ENCODE peak calls at places on chromosomes 11 and 22, in seven cellular contexts. One of them, this sample, is unnamed.

GRCh38 chr11:103681855-103682254 is 354.6 kb upstream of the DDI1 start:
- DNase-seq in stimulated activated CD4-positive, alpha-beta T cell treated with anti-CD3 and anti-CD28 coated beads, Interleukin-1b, Interleukin-23, amount 100 ng/mL, for 1 hour: no peak
- DNase-seq in PC-3: no peak
- DNase-seq in COR-L47: no peak
- DNase-seq in type B pancreatic cell: no peak
- DNase-seq in stimulated activated CD8-positive, alpha-beta memory T cell treated with anti-CD3 and anti-CD28 coated beads, Interleukin-4, amount 100 ng/mL, for 48 hours: no peak
- DNase-seq in nucleus accumbens: no peak
- DNase-seq in this sample: no peak

GRCh38 chr11:83459802-83460201 is 173.6 kb upstream of the CCDC90B start:
- DNase-seq in PC-3: no peak
- DNase-seq in nucleus accumbens: no peak
- DNase-seq in stimulated activated CD4-positive, alpha-beta T cell treated with anti-CD3 and anti-CD28 coated beads, Interleukin-1b, Interleukin-23, amount 100 ng/mL, for 1 hour: no peak
- DNase-seq in type B pancreatic cell: no peak
- DNase-seq in COR-L47: no peak
- DNase-seq in stimulated activated CD8-positive, alpha-beta memory T cell treated with anti-CD3 and anti-CD28 coated beads, Interleukin-4, amount 100 ng/mL, for 48 hours: no peak
- DNase-seq in this sample: no peak

GRCh38 chr11:64415996-64416728 is 57.2 kb downstream of the RPS6KA4 start:
- DNase-seq in PC-3: no peak
- DNase-seq in stimulated activated CD8-positive, alpha-beta memory T cell treated with anti-CD3 and anti-CD28 coated beads, Interleukin-4, amount 100 ng/mL, for 48 hours: no peak
- DNase-seq in type B pancreatic cell: no peak
- DNase-seq in nucleus accumbens: no peak
- DNase-seq in stimulated activated CD4-positive, alpha-beta T cell treated with anti-CD3 and anti-CD28 coated beads, Interleukin-1b, Interleukin-23, amount 100 ng/mL, for 1 hour: no peak
- DNase-seq in COR-L47: no peak
- DNase-seq in this sample: no peak

GRCh38 chr22:43236401-43237166 is 49.6 kb upstream of the TTLL12 start:
- DNase-seq in COR-L47: no peak
- DNase-seq in PC-3: no peak
- DNase-seq in nucleus accumbens: no peak
- DNase-seq in stimulated activated CD8-positive, alpha-beta memory T cell treated with anti-CD3 and anti-CD28 coated beads, Interleukin-4, amount 100 ng/mL, for 48 hours: no peak
- DNase-seq in stimulated activated CD4-positive, alpha-beta T cell treated with anti-CD3 and anti-CD28 coated beads, Interleukin-1b, Interleukin-23, amount 100 ng/mL, for 1 hour: no peak
- DNase-seq in type B pancreatic cell: no peak
- DNase-seq in this sample: no peak

GRCh38 chr22:43776081-43776670 is 35.9 kb downstream of the EFCAB6 start:
- DNase-seq in nucleus accumbens: no peak
- DNase-seq in PC-3: peak
- DNase-seq in type B pancreatic cell: no peak
- DNase-seq in stimulated activated CD4-positive, alpha-beta T cell treated with anti-CD3 and anti-CD28 coated beads, Interleukin-1b, Interleukin-23, amount 100 ng/mL, for 1 hour: no peak
- DNase-seq in stimulated activated CD8-positive, alpha-beta memory T cell treated with anti-CD3 and anti-CD28 coated beads, Interleukin-4, amount 100 ng/mL, for 48 hours: no peak
- DNase-seq in COR-L47: no peak
- DNase-seq in this sample: no peak

GRCh38 chr11:15906481-15907035 is 449.8 kb downstream of the SOX6 start:
- DNase-seq in stimulated activated CD4-positive, alpha-beta T cell treated with anti-CD3 and anti-CD28 coated beads, Interleukin-1b, Interleukin-23, amount 100 ng/mL, for 1 hour: no peak
- DNase-seq in COR-L47: no peak
- DNase-seq in type B pancreatic cell: no peak
- DNase-seq in stimulated activated CD8-positive, alpha-beta memory T cell treated with anti-CD3 and anti-CD28 coated beads, Interleukin-4, amount 100 ng/mL, for 48 hours: no peak
- DNase-seq in nucleus accumbens: no peak
- DNase-seq in PC-3: no peak
- DNase-seq in this sample: no peak

GRCh38 chr11:43557553-43558031 is 122.9 kb upstream of the HSD17B12 start:
- DNase-seq in nucleus accumbens: no peak
- DNase-seq in stimulated activated CD8-positive, alpha-beta memory T cell treated with anti-CD3 and anti-CD28 coated beads, Interleukin-4, amount 100 ng/mL, for 48 hours: no peak
- DNase-seq in PC-3: peak
- DNase-seq in type B pancreatic cell: no peak
- DNase-seq in stimulated activated CD4-positive, alpha-beta T cell treated with anti-CD3 and anti-CD28 coated beads, Interleukin-1b, Interleukin-23, amount 100 ng/mL, for 1 hour: no peak
- DNase-seq in COR-L47: no peak
- DNase-seq in this sample: peak

GRCh38 chr11:13260963-13261599 is 16.5 kb upstream of the BMAL1 start:
- DNase-seq in type B pancreatic cell: no peak
- DNase-seq in PC-3: peak
- DNase-seq in COR-L47: no peak
- DNase-seq in nucleus accumbens: no peak
- DNase-seq in stimulated activated CD8-positive, alpha-beta memory T cell treated with anti-CD3 and anti-CD28 coated beads, Interleukin-4, amount 100 ng/mL, for 48 hours: no peak
- DNase-seq in stimulated activated CD4-positive, alpha-beta T cell treated with anti-CD3 and anti-CD28 coated beads, Interleukin-1b, Interleukin-23, amount 100 ng/mL, for 1 hour: no peak
- DNase-seq in this sample: peak

GRCh38 chr11:134027671-134028070 is 41.2 kb upstream of the JAM3 start:
- DNase-seq in stimulated activated CD4-positive, alpha-beta T cell treated with anti-CD3 and anti-CD28 coated beads, Interleukin-1b, Interleukin-23, amount 100 ng/mL, for 1 hour: no peak
- DNase-seq in PC-3: no peak
- DNase-seq in stimulated activated CD8-positive, alpha-beta memory T cell treated with anti-CD3 and anti-CD28 coated beads, Interleukin-4, amount 100 ng/mL, for 48 hours: no peak
- DNase-seq in type B pancreatic cell: no peak
- DNase-seq in COR-L47: no peak
- DNase-seq in nucleus accumbens: no peak
- DNase-seq in this sample: no peak

GRCh38 chr22:49964493-49965290 is 4.1 kb downstream of the PIM3 start:
- DNase-seq in type B pancreatic cell: no peak
- DNase-seq in nucleus accumbens: no peak
- DNase-seq in PC-3: no peak
- DNase-seq in stimulated activated CD4-positive, alpha-beta T cell treated with anti-CD3 and anti-CD28 coated beads, Interleukin-1b, Interleukin-23, amount 100 ng/mL, for 1 hour: no peak
- DNase-seq in COR-L47: no peak
- DNase-seq in stimulated activated CD8-positive, alpha-beta memory T cell treated with anti-CD3 and anti-CD28 coated beads, Interleukin-4, amount 100 ng/mL, for 48 hours: peak
- DNase-seq in this sample: no peak

GRCh38 chr11:29300441-29300840 is 716.4 kb downstream of the KCNA4 start:
- DNase-seq in stimulated activated CD4-positive, alpha-beta T cell treated with anti-CD3 and anti-CD28 coated beads, Interleukin-1b, Interleukin-23, amount 100 ng/mL, for 1 hour: no peak
- DNase-seq in stimulated activated CD8-positive, alpha-beta memory T cell treated with anti-CD3 and anti-CD28 coated beads, Interleukin-4, amount 100 ng/mL, for 48 hours: no peak
- DNase-seq in type B pancreatic cell: no peak
- DNase-seq in COR-L47: no peak
- DNase-seq in PC-3: peak
- DNase-seq in nucleus accumbens: no peak
- DNase-seq in this sample: peak

GRCh38 chr11:106278391-106278790 is 200.9 kb downstream of the AASDHPPT start:
- DNase-seq in COR-L47: no peak
- DNase-seq in stimulated activated CD8-positive, alpha-beta memory T cell treated with anti-CD3 and anti-CD28 coated beads, Interleukin-4, amount 100 ng/mL, for 48 hours: no peak
- DNase-seq in stimulated activated CD4-positive, alpha-beta T cell treated with anti-CD3 and anti-CD28 coated beads, Interleukin-1b, Interleukin-23, amount 100 ng/mL, for 1 hour: no peak
- DNase-seq in PC-3: no peak
- DNase-seq in nucleus accumbens: no peak
- DNase-seq in type B pancreatic cell: no peak
- DNase-seq in this sample: peak

GRCh38 chr11:62443390-62444201 is 24.8 kb downstream of the SCGB1A1 start:
- DNase-seq in nucleus accumbens: no peak
- DNase-seq in PC-3: no peak
- DNase-seq in COR-L47: no peak
- DNase-seq in type B pancreatic cell: no peak
- DNase-seq in stimulated activated CD4-positive, alpha-beta T cell treated with anti-CD3 and anti-CD28 coated beads, Interleukin-1b, Interleukin-23, amount 100 ng/mL, for 1 hour: no peak
- DNase-seq in stimulated activated CD8-positive, alpha-beta memory T cell treated with anti-CD3 and anti-CD28 coated beads, Interleukin-4, amount 100 ng/mL, for 48 hours: no peak
- DNase-seq in this sample: peak

GRCh38 chr11:120712014-120712413 is 200.5 kb downstream of the GRIK4 start:
- DNase-seq in stimulated activated CD8-positive, alpha-beta memory T cell treated with anti-CD3 and anti-CD28 coated beads, Interleukin-4, amount 100 ng/mL, for 48 hours: no peak
- DNase-seq in type B pancreatic cell: peak
- DNase-seq in COR-L47: no peak
- DNase-seq in PC-3: no peak
- DNase-seq in nucleus accumbens: no peak
- DNase-seq in stimulated activated CD4-positive, alpha-beta T cell treated with anti-CD3 and anti-CD28 coated beads, Interleukin-1b, Interleukin-23, amount 100 ng/mL, for 1 hour: no peak
- DNase-seq in this sample: no peak

GRCh38 chr22:40679964-40680818 is 907 bp downstream of the MCHR1 start:
- DNase-seq in type B pancreatic cell: no peak
- DNase-seq in nucleus accumbens: no peak
- DNase-seq in PC-3: no peak
- DNase-seq in COR-L47: no peak
- DNase-seq in stimulated activated CD8-positive, alpha-beta memory T cell treated with anti-CD3 and anti-CD28 coated beads, Interleukin-4, amount 100 ng/mL, for 48 hours: no peak
- DNase-seq in stimulated activated CD4-positive, alpha-beta T cell treated with anti-CD3 and anti-CD28 coated beads, Interleukin-1b, Interleukin-23, amount 100 ng/mL, for 1 hour: no peak
- DNase-seq in this sample: peak

GRCh38 chr11:57248780-57249383 is 11.8 kb upstream of the APLNR start:
- DNase-seq in stimulated activated CD8-positive, alpha-beta memory T cell treated with anti-CD3 and anti-CD28 coated beads, Interleukin-4, amount 100 ng/mL, for 48 hours: peak
- DNase-seq in PC-3: peak
- DNase-seq in type B pancreatic cell: peak
- DNase-seq in COR-L47: peak
- DNase-seq in stimulated activated CD4-positive, alpha-beta T cell treated with anti-CD3 and anti-CD28 coated beads, Interleukin-1b, Interleukin-23, amount 100 ng/mL, for 1 hour: no peak
- DNase-seq in nucleus accumbens: no peak
- DNase-seq in this sample: peak

GRCh38 chr11:29844701-29845379 is 172.0 kb downstream of the KCNA4 start:
- DNase-seq in stimulated activated CD4-positive, alpha-beta T cell treated with anti-CD3 and anti-CD28 coated beads, Interleukin-1b, Interleukin-23, amount 100 ng/mL, for 1 hour: no peak
- DNase-seq in COR-L47: no peak
- DNase-seq in stimulated activated CD8-positive, alpha-beta memory T cell treated with anti-CD3 and anti-CD28 coated beads, Interleukin-4, amount 100 ng/mL, for 48 hours: no peak
- DNase-seq in nucleus accumbens: no peak
- DNase-seq in type B pancreatic cell: no peak
- DNase-seq in PC-3: no peak
- DNase-seq in this sample: no peak

GRCh38 chr11:95299078-95299611 is 68.1 kb upstream of the SESN3 start:
- DNase-seq in type B pancreatic cell: no peak
- DNase-seq in stimulated activated CD8-positive, alpha-beta memory T cell treated with anti-CD3 and anti-CD28 coated beads, Interleukin-4, amount 100 ng/mL, for 48 hours: no peak
- DNase-seq in PC-3: no peak
- DNase-seq in COR-L47: no peak
- DNase-seq in nucleus accumbens: no peak
- DNase-seq in stimulated activated CD4-positive, alpha-beta T cell treated with anti-CD3 and anti-CD28 coated beads, Interleukin-1b, Interleukin-23, amount 100 ng/mL, for 1 hour: no peak
- DNase-seq in this sample: no peak

GRCh38 chr22:47202819-47203553 is 440.5 kb downstream of the TBC1D22A start:
- DNase-seq in type B pancreatic cell: no peak
- DNase-seq in stimulated activated CD4-positive, alpha-beta T cell treated with anti-CD3 and anti-CD28 coated beads, Interleukin-1b, Interleukin-23, amount 100 ng/mL, for 1 hour: no peak
- DNase-seq in stimulated activated CD8-positive, alpha-beta memory T cell treated with anti-CD3 and anti-CD28 coated beads, Interleukin-4, amount 100 ng/mL, for 48 hours: peak
- DNase-seq in PC-3: no peak
- DNase-seq in nucleus accumbens: no peak
- DNase-seq in COR-L47: no peak
- DNase-seq in this sample: no peak

GRCh38 chr11:33135216-33135615 is 26.1 kb downstream of the CSTF3 start:
- DNase-seq in nucleus accumbens: no peak
- DNase-seq in COR-L47: no peak
- DNase-seq in type B pancreatic cell: no peak
- DNase-seq in stimulated activated CD8-positive, alpha-beta memory T cell treated with anti-CD3 and anti-CD28 coated beads, Interleukin-4, amount 100 ng/mL, for 48 hours: no peak
- DNase-seq in stimulated activated CD4-positive, alpha-beta T cell treated with anti-CD3 and anti-CD28 coated beads, Interleukin-1b, Interleukin-23, amount 100 ng/mL, for 1 hour: no peak
- DNase-seq in PC-3: no peak
- DNase-seq in this sample: peak